ENCODE peak calls at places on chromosomes 3 and 15, in five cellular contexts. One of them, this sample, is unnamed.

GRCh38 chr15:66960519-66960918 is 104.9 kb upstream of the SMAD3 start:
- DNase-seq in breast epithelium: no peak
- DNase-seq in Right ventricle myocardium superior: no peak
- DNase-seq in HuH-7: no peak
- DNase-seq in iPS DF 6.9: no peak
- DNase-seq in this sample: no peak

GRCh38 chr3:71503525-71504249 is 79.8 kb downstream of the FOXP1 start:
- DNase-seq in breast epithelium: no peak
- DNase-seq in iPS DF 6.9: no peak
- DNase-seq in HuH-7: no peak
- DNase-seq in Right ventricle myocardium superior: no peak
- DNase-seq in this sample: no peak

GRCh38 chr15:63998489-63998888 is 47.8 kb downstream of the DAPK2 start:
- DNase-seq in breast epithelium: no peak
- DNase-seq in HuH-7: no peak
- DNase-seq in Right ventricle myocardium superior: no peak
- DNase-seq in iPS DF 6.9: no peak
- DNase-seq in this sample: no peak

GRCh38 chr15:40251455-40252140 is 12.7 kb downstream of the PAK6 start:
- DNase-seq in Right ventricle myocardium superior: peak
- DNase-seq in HuH-7: no peak
- DNase-seq in breast epithelium: no peak
- DNase-seq in iPS DF 6.9: no peak
- DNase-seq in this sample: no peak

GRCh38 chr3:15064299-15064834 is 748 bp downstream of the MRPS25 start:
- DNase-seq in breast epithelium: no peak
- DNase-seq in iPS DF 6.9: no peak
- DNase-seq in Right ventricle myocardium superior: no peak
- DNase-seq in HuH-7: peak
- DNase-seq in this sample: no peak

GRCh38 chr3:34675383-34676120 is 877.1 kb downstream of the PDCD6IP start:
- DNase-seq in iPS DF 6.9: no peak
- DNase-seq in Right ventricle myocardium superior: no peak
- DNase-seq in HuH-7: no peak
- DNase-seq in breast epithelium: no peak
- DNase-seq in this sample: no peak

GRCh38 chr3:38207262-38208003 is 42.1 kb downstream of the OXSR1 start:
- DNase-seq in HuH-7: no peak
- DNase-seq in iPS DF 6.9: no peak
- DNase-seq in Right ventricle myocardium superior: no peak
- DNase-seq in breast epithelium: no peak
- DNase-seq in this sample: no peak

GRCh38 chr15:67232591-67232990 is 21.9 kb downstream of the AAGAB start:
- DNase-seq in HuH-7: no peak
- DNase-seq in breast epithelium: no peak
- DNase-seq in iPS DF 6.9: no peak
- DNase-seq in Right ventricle myocardium superior: no peak
- DNase-seq in this sample: no peak

GRCh38 chr3:61559108-61559731 is 2.2 kb upstream of the PTPRG start:
- DNase-seq in Right ventricle myocardium superior: no peak
- DNase-seq in breast epithelium: no peak
- DNase-seq in iPS DF 6.9: no peak
- DNase-seq in HuH-7: no peak
- DNase-seq in this sample: no peak

GRCh38 chr3:52763466-52763865 is 7.3 kb downstream of the NEK4 start:
- DNase-seq in HuH-7: no peak
- DNase-seq in breast epithelium: no peak
- DNase-seq in Right ventricle myocardium superior: no peak
- DNase-seq in iPS DF 6.9: no peak
- DNase-seq in this sample: no peak

GRCh38 chr3:109656225-109656624 is 318.9 kb upstream of the DPPA4 start:
- DNase-seq in HuH-7: no peak
- DNase-seq in breast epithelium: no peak
- DNase-seq in iPS DF 6.9: no peak
- DNase-seq in Right ventricle myocardium superior: no peak
- DNase-seq in this sample: no peak

GRCh38 chr15:67930720-67931119 is 90.9 kb upstream of the RNU6-1 start:
- DNase-seq in Right ventricle myocardium superior: no peak
- DNase-seq in breast epithelium: no peak
- DNase-seq in iPS DF 6.9: no peak
- DNase-seq in HuH-7: no peak
- DNase-seq in this sample: no peak

GRCh38 chr3:115960799-115961198 is 337.5 kb downstream of the GAP43 start:
- DNase-seq in iPS DF 6.9: no peak
- DNase-seq in HuH-7: no peak
- DNase-seq in Right ventricle myocardium superior: no peak
- DNase-seq in breast epithelium: no peak
- DNase-seq in this sample: no peak

GRCh38 chr3:184808021-184808420 is 3.9 kb upstream of the VPS8 start:
- DNase-seq in breast epithelium: no peak
- DNase-seq in HuH-7: no peak
- DNase-seq in Right ventricle myocardium superior: no peak
- DNase-seq in iPS DF 6.9: peak
- DNase-seq in this sample: no peak

GRCh38 chr15:73346735-73347312 is 21.9 kb downstream of the HCN4 start:
- DNase-seq in breast epithelium: peak
- DNase-seq in Right ventricle myocardium superior: peak
- DNase-seq in iPS DF 6.9: no peak
- DNase-seq in HuH-7: peak
- DNase-seq in this sample: no peak